ENCODE peak calls at places on chromosomes 13 and 19, in nine cellular contexts. B is GM23248, S is dorsolateral prefrontal cortex, U is OCI-LY7, D is aorta, E is brain microvascular endothelial cell, W is colonic mucosa, C is fibroblast of villous mesenchyme, Y is AG04450. P is an unnamed sample.

GRCh38 chr13:110555601-110556223 is 5.8 kb downstream of the RAB20 start:
- DNase-seq in B (no peak), S (no peak), C (no peak), D (peak), E (no peak), W (peak), U (peak), Y (no peak), P (no peak)

GRCh38 chr13:51601601-51602348 is 17.5 kb downstream of the WDFY2 start:
- DNase-seq in Y (no peak), W (no peak), C (no peak), S (no peak), E (no peak), D (no peak), U (no peak), B (no peak), P (no peak)

GRCh38 chr19:5694167-5694951 is 4.3 kb downstream of the RPL36 start:
- DNase-seq in E (no peak), Y (no peak), W (no peak), S (no peak), D (no peak), C (no peak), U (no peak), B (no peak), P (no peak)

GRCh38 chr19:13024958-13025653 is 29.8 kb downstream of the NFIX start:
- DNase-seq in D (no peak), E (no peak), B (peak), W (peak), S (no peak), C (no peak), Y (no peak), U (no peak), P (no peak)

GRCh38 chr13:31431722-31432137 is 232.0 kb downstream of the B3GLCT start:
- DNase-seq in Y (no peak), C (peak), S (peak), B (peak), D (no peak), W (peak), E (peak), U (peak), P (peak)

GRCh38 chr19:50697414-50698124 is 22.0 kb downstream of the SHANK1 start:
- DNase-seq in W (no peak), B (no peak), U (no peak), Y (no peak), S (no peak), C (no peak), D (no peak), E (no peak), P (no peak)

GRCh38 chr13:40024578-40024952 is 369.1 kb downstream of the COG6 start:
- DNase-seq in W (no peak), Y (no peak), C (no peak), E (no peak), U (no peak), D (no peak), B (no peak), S (no peak), P (no peak)

GRCh38 chr19:3440082-3440481 is 40.2 kb downstream of the SMIM24 start:
- DNase-seq in B (peak), E (no peak), U (peak), W (peak), Y (no peak), D (peak), S (no peak), C (peak), P (peak)

GRCh38 chr19:34996978-34997640 is 3.0 kb upstream of the GRAMD1A start:
- DNase-seq in B (no peak), C (no peak), S (no peak), Y (no peak), U (peak), E (no peak), D (peak), W (no peak), P (no peak)

GRCh38 chr13:89862691-89863036 is 1484.8 kb upstream of the MIR17HG start:
- DNase-seq in D (no peak), C (no peak), B (no peak), E (no peak), W (no peak), S (no peak), U (no peak), Y (no peak), P (no peak)

GRCh38 chr19:38203197-38203596 is 20.8 kb downstream of the DPF1 start:
- DNase-seq in E (no peak), W (no peak), D (no peak), U (no peak), S (no peak), B (no peak), Y (no peak), C (no peak), P (no peak)

GRCh38 chr13:33536639-33537425 is 251.3 kb upstream of the STARD13 start:
- DNase-seq in B (peak), C (peak), U (no peak), Y (peak), D (no peak), E (peak), S (no peak), W (no peak), P (no peak)
- H3K4me3 ChIP-seq in B (no peak), C (no peak), U (no peak), Y (no peak), D (no peak), E (no peak), S (no peak), W (no peak), P (no peak)

DNA sequence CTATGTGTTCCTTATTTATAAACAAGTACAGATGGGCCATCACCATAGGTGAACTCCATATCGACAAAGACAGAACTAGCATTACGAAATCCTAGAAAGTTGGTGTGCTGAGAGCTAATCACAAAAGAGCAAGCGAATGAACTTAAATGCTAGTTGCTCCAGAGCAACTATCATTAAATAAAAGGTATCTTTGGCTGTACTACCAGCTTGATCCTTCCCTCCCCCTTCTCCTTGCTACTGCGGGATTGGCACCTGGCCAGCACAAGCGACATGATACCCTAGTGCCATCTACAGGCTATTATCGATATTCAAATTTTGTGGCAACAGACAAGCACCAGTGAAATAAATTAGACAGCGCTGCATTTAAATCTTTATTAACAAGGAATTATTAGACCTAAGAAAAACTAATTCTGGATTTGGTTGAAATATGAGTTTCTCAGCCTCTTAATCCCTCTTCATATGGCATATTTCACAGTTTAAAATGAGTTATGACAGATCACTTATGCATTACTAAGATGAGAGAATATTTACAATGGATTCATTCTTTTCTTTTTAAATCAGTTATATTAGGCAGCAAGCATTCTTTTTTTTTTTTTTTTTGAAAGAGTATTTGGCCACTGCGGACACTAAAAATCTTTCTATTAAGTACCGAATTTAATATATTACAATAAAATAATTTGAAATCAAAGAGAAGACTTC is 5.8 kb downstream of the PCDH9 start:
- DNase-seq in U (peak), S (peak), W (peak), B (peak), E (peak), C (peak), Y (peak), D (peak), P (peak)
- H3K4me3 ChIP-seq in U (peak), S (peak), W (no peak), B (no peak), E (peak), C (no peak), Y (peak), D (no peak), P (peak)

GRCh38 chr13:20000062-20000552 is 41.6 kb downstream of the ZMYM2 start:
- DNase-seq in W (no peak), S (no peak), E (no peak), U (no peak), C (no peak), D (no peak), B (no peak), Y (no peak), P (no peak)
- H3K4me3 ChIP-seq in W (no peak), S (no peak), E (no peak), U (no peak), C (no peak), D (no peak), B (no peak), Y (no peak), P (no peak)

GRCh38 chr19:47719047-47719885 is 6.0 kb downstream of the EHD2 start:
- DNase-seq in E (peak), W (peak), C (peak), Y (peak), S (peak), B (peak), U (no peak), D (peak), P (peak)

GRCh38 chr19:47725759-47726401 is 12.7 kb downstream of the EHD2 start:
- DNase-seq in B (no peak), U (no peak), W (no peak), C (no peak), D (no peak), E (no peak), Y (no peak), S (no peak), P (no peak)

GRCh38 chr19:47720669-47721068 is 7.4 kb downstream of the EHD2 start:
- DNase-seq in D (no peak), C (no peak), S (no peak), E (no peak), B (no peak), U (no peak), Y (no peak), W (no peak), P (no peak)

GRCh38 chr19:47726467-47726866 is 13.2 kb downstream of the EHD2 start:
- DNase-seq in D (no peak), U (no peak), C (peak), Y (no peak), W (no peak), S (no peak), E (no peak), B (peak), P (peak)

DNA sequence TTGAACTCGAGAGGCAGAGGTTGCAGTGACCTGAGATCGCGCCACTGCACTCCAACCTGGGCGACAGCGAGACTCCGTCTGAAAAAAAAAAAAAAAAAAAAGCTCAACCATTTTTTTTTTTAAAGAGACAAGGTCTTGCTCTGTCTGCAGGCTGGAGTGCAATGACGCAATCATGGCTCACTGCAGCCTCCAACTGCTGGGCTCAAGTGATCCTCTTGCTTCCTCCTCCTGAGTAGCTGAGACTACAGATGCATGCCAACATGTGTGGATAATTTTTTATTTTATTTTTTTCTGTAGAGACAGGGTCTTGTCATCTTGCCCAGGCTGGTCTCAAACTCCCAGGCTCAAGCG is 10.3 kb downstream of the EHD2 start:
- DNase-seq in E (peak), W (no peak), Y (no peak), D (no peak), C (peak), B (peak), U (no peak), S (no peak), P (peak)
- H3K4me3 ChIP-seq in E (peak), W (no peak), Y (no peak), D (no peak), C (peak), B (peak), U (no peak), S (no peak), P (no peak)